ENCODE peak calls at places on chromosomes 11 and 22, in four cellular contexts. K, O, Z and R are unnamed samples.

GRCh38 chr11:117097567-117098268 is 510 bp downstream of the SIK3 start:
- DNase-seq in K (peak; percentile 74), O (peak; percentile 49), Z (no peak), R (no peak)

GRCh38 chr11:122804796-122805195 is 33.5 kb upstream of the CRTAM start:
- DNase-seq in K (no peak), O (no peak), Z (no peak), R (no peak)

GRCh38 chr11:10973416-10973815 is 115.6 kb upstream of the ZBED5 start:
- DNase-seq in K (no peak), O (no peak), Z (no peak), R (no peak)

GRCh38 chr11:61362542-61362875 is 335 bp downstream of the TMEM138 start:
- DNase-seq in K (no peak), O (peak; percentile 48), Z (no peak), R (no peak)

GRCh38 chr11:102361100-102362021 is 14.3 kb downstream of the BIRC2 start:
- DNase-seq in K (no peak), O (no peak), Z (peak; percentile 74), R (no peak)

GRCh38 chr22:24833881-24834495 is 28.0 kb downstream of the SGSM1 start:
- DNase-seq in K (no peak), O (no peak), Z (no peak), R (no peak)

GRCh38 chr11:2810401-2811205 is 75.0 kb downstream of the CDKN1C start:
- DNase-seq in K (no peak), O (no peak), Z (no peak), R (no peak)

GRCh38 chr11:2759228-2760195 is 59.7 kb upstream of the KCNQ1OT1 start:
- DNase-seq in K (peak; percentile 30), O (no peak), Z (no peak), R (no peak)

GRCh38 chr11:121237686-121238658 is 54.6 kb upstream of the SC5D start:
- DNase-seq in K (no peak), O (no peak), Z (peak; percentile 59), R (no peak)

GRCh38 chr11:123231263-123231662 is 36.2 kb upstream of the CLMP start:
- DNase-seq in K (no peak), O (no peak), Z (no peak), R (no peak)

GRCh38 chr11:35154960-35155359 is 16.0 kb downstream of the CD44 start:
- DNase-seq in K (no peak), O (peak; percentile 58), Z (no peak), R (no peak)

DNA sequence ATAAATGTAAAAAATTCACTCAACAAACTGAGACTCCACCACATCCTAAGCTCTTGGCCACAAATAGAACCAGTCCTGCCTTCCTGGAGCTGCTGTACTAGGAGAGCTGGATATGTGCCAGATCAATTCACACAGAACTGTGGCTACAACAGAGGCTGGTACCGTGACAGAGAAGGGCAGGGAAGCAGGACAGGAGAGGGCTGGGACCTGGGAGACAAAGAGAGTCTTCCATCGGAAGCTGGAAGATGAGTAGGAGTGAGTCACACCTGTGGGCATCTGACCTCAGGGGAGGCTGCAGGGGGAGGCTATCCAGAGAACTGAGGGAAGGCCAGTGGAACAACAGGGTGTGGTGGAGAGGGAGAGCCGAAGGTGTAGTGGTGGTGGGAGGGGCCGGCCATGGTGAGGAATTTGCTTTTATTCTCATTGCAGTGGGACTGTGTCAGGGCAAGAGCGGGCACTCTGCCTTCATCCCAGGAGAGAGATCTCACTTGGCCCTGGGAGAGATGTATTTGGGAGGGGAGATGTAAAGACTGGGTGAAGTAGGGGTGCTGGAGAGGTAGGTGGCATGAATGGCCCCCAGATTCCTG is 1.9 kb upstream of the LTBP3 start:
- DNase-seq in K (no peak), O (no peak), Z (no peak), R (peak; percentile 89)
- TF ChIP-seq EGR1 in K (no peak), O (no peak), Z (no peak), R (no peak)

DNA sequence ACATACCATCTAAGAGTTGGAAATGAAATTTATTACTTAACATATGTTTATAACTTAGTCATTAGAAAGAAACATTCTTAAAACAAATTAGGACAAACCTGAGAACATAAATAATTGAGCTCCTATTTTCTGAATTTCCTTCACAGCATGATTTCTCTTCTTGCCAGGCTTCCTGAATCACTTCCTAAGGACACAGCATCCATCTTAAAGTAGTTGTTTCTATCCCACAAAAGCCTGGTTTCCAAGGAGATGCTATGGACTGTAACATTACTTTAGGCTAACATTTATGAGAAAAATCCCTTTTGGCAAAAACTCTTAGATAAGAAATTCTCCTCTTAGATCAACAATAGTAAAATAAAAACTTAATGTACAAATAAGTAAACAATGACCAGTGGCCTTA is 74.7 kb downstream of the TTC28 start:
- DNase-seq in K (no peak), O (no peak), Z (no peak), R (no peak)
- H4K20me1 ChIP-seq in K (no peaks in the 10 kb centered on the region), O (no peaks in the 10 kb centered on the region), Z (no peaks in the 10 kb centered on the region), R (no peaks in the 10 kb centered on the region)

GRCh38 chr11:44680982-44681597 is 45.7 kb upstream of the TSPAN18 start:
- DNase-seq in K (no peak), O (no peak), Z (no peak), R (no peak)
- TF ChIP-seq EGR1 in K (no peak), O (no peak), Z (no peak), R (no peak)

GRCh38 chr22:30586414-30586813 is 5.3 kb downstream of the PES1 start:
- DNase-seq in K (no peak), O (no peak), Z (no peak), R (no peak)
- H4K20me1 ChIP-seq in K (peaks cover 8% of the 10 kb centered on the region), O (no peaks in the 10 kb centered on the region), Z (no peaks in the 10 kb centered on the region), R (no peaks in the 10 kb centered on the region)

GRCh38 chr11:58580311-58580710 is 1.4 kb downstream of the ZFP91 start:
- DNase-seq in K (no peak), O (no peak), Z (no peak), R (no peak)
- TF ChIP-seq EGR1 in K (no peak), O (no peak), Z (no peak), R (no peak)

GRCh38 chr11:12829536-12830314 is 155.5 kb downstream of the TEAD1 start:
- DNase-seq in K (no peak), O (no peak), Z (no peak), R (no peak)
- H4K20me1 ChIP-seq in K (no peaks in the 10 kb centered on the region), O (no peaks in the 10 kb centered on the region), Z (no peaks in the 10 kb centered on the region), R (no peaks in the 10 kb centered on the region)

GRCh38 chr22:17434856-17435255 is 65.6 kb downstream of the CECR2 start:
- DNase-seq in K (no peak), O (no peak), Z (no peak), R (no peak)

GRCh38 chr22:17435375-17435774 is 66.1 kb downstream of the CECR2 start:
- DNase-seq in K (no peak), O (no peak), Z (no peak), R (no peak)

GRCh38 chr22:17441326-17441725 is 72.1 kb downstream of the CECR2 start:
- DNase-seq in K (no peak), O (no peak), Z (no peak), R (no peak)

GRCh38 chr22:17436981-17437410 is 67.7 kb downstream of the CECR2 start:
- DNase-seq in K (no peak), O (no peak), Z (no peak), R (no peak)

DNA sequence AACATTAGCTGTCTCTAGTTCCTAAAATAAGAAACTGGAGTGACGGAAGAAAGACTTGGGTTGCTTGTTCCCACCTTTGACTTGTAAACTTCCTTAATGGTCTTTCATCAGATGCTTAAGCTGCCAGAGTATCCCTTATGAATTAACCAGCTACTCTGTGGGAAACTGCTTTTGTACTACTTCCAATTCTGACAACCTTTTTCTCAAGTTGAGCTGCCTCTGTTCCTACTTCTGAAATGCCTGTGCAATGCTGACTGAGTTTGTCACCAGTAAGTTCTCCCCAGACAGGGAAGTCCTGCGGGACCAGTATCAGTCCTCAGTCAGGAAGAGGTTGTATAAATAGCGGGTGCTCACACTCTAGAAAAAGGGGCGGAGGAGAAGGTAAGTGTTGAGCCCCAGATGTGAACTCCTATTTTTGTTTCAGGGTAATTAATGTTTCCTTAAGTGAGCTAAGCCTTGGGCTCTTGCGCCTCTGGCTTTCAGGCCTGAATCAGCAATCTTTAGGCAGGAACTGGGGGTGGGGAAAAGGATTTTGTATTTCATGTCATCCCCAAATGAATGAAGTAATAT is 67.2 kb downstream of the CECR2 start:
- DNase-seq in K (no peak), O (no peak), Z (no peak), R (no peak)
- TF ChIP-seq EGR1 in K (no peak), O (no peak), Z (no peak), R (no peak)

DNA sequence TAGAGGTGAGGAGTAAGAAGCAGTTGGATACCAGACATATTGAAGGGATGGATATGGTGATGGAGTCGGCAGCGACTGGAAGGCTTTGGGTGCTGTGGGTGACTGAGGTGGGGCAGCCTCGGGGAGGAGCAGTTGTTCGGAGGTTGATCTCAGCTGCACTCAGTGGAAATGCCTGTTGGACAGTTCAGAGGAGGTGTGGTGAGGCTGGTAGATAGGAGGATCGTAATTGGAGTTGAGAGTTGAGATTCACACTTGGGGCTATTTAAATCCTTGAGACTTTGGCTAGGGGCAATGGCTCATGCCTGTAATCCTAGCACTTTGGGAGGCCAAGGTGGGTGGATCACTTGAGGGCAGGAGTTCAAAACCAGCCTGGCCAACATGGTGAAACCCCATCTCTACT is 6.9 kb downstream of the OTUB1 start:
- DNase-seq in K (no peak), O (no peak), Z (no peak), R (no peak)
- H4K20me1 ChIP-seq in K (peaks cover 11% of the 10 kb centered on the region), O (peaks cover under 1% of the 10 kb centered on the region), Z (no peaks in the 10 kb centered on the region), R (no peaks in the 10 kb centered on the region)

GRCh38 chr11:33264926-33265325 is 7.7 kb downstream of the HIPK3 start:
- DNase-seq in K (no peak), O (no peak), Z (no peak), R (no peak)

GRCh38 chr11:33269822-33270221 is 12.6 kb downstream of the HIPK3 start:
- DNase-seq in K (no peak), O (no peak), Z (no peak), R (no peak)

GRCh38 chr11:33263549-33263948 is 6.4 kb downstream of the HIPK3 start:
- DNase-seq in K (no peak), O (no peak), Z (no peak), R (no peak)

GRCh38 chr11:33268945-33269567 is 11.9 kb downstream of the HIPK3 start:
- DNase-seq in K (no peak), O (no peak), Z (no peak), R (no peak)

DNA sequence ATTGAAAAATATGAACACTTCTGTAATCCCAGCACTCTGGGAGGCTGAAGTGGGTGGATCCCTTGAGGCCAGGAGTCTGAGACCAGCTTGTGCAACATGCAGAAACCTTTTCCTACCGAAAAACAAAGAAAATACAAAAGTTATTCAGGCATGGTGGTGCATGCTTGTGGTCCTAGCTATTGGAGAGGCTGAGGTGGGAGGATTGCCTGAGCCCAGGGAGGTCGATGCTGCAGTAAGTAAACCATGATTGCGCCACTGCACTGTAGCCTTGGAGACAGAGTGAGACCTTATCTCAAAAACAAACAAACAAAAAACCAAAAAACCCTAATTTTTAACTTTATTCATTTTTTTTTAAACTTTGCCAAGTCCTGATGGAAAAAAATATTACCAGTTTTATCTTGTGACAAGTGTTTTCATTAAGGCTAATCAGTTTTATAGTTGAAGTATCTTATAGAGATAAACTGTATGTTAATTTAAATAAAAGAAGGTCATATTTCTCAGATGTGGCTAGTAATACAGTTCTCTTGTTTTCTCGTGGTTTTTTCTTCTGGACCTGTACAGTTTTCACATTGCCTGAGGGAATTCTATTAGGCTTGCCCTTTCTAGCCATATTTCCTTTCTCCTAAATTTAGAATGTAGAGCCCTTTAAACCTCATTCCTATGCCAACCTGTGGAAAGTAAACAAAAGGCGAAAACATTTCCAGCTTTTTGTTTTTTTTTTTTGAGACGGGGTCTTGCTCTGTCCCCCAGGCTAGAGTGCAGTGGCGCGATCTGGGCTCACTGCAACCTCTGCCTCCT is 9.4 kb downstream of the HIPK3 start:
- DNase-seq in K (no peak), O (no peak), Z (no peak), R (no peak)
- TF ChIP-seq EGR1 in K (no peak), O (no peak), Z (no peak), R (no peak)